ENCODE peak calls at places on chromosomes 1 and 21, in eight cellular contexts. J is upper lobe of right lung, M is foreskin keratinocyte, N is uterus, Q is tibial artery, A is cardiac fibroblast, W is chondrocyte, E is fibroblast of lung. K is an unnamed sample.

GRCh38 chr21:34521561-34521960 is 9.6 kb upstream of the KCNE1 start:
- DNase-seq in N (no peak), W (no peak), M (no peak), A (no peak), E (no peak), J (no peak), Q (no peak), K (no peak)

GRCh38 chr1:110196917-110197782 is 13.0 kb upstream of the KCNC4 start:
- DNase-seq in J (no peak), M (peak), Q (no peak), W (no peak), N (no peak), E (peak), A (peak), K (peak)

GRCh38 chr1:194975913-194976312 is 1632.3 kb downstream of the KCNT2 start:
- DNase-seq in J (no peak), E (peak), M (peak), N (no peak), A (no peak), W (no peak), Q (no peak), K (peak)

GRCh38 chr1:236702995-236703394 is 16.7 kb downstream of the ACTN2 start:
- DNase-seq in J (no peak), Q (no peak), E (no peak), M (no peak), W (no peak), N (no peak), A (no peak), K (no peak)

GRCh38 chr1:236141447-236142357 is 637 bp upstream of the GPR137B start:
- DNase-seq in A (peak), Q (no peak), W (no peak), N (peak), M (peak), J (no peak), E (peak), K (peak)

GRCh38 chr1:160625725-160626498 is 20.9 kb downstream of the SLAMF1 start:
- DNase-seq in E (no peak), W (no peak), J (no peak), A (no peak), Q (no peak), N (no peak), M (no peak), K (no peak)

GRCh38 chr1:31154632-31155215 is 85.0 kb downstream of the NKAIN1 start:
- DNase-seq in A (peak), N (peak), M (peak), Q (peak), J (peak), W (peak), E (peak), K (peak)

GRCh38 chr1:197774691-197775281 is 494 bp downstream of the DENND1B start:
- DNase-seq in A (peak), Q (peak), N (peak), M (peak), E (peak), J (peak), W (peak), K (peak)

GRCh38 chr1:91687452-91687851 is 186.8 kb downstream of the CDC7 start:
- DNase-seq in W (no peak), J (no peak), Q (no peak), E (peak), A (no peak), N (no peak), M (no peak), K (no peak)

GRCh38 chr21:25313891-25314646 is 293.2 kb downstream of the MRPL39 start:
- DNase-seq in M (peak), E (peak), Q (no peak), A (peak), J (no peak), W (no peak), N (no peak), K (peak)

GRCh38 chr1:12643079-12643478 is 806 bp upstream of the AADACL4 start:
- DNase-seq in Q (no peak), J (no peak), E (no peak), A (no peak), N (no peak), W (no peak), M (no peak), K (no peak)
- TF ChIP-seq CTCF in Q (no peak), J (no peak), E (no peak), A (no peak), N (no peak), W (peak), M (no peak), K (no peak)

DNA sequence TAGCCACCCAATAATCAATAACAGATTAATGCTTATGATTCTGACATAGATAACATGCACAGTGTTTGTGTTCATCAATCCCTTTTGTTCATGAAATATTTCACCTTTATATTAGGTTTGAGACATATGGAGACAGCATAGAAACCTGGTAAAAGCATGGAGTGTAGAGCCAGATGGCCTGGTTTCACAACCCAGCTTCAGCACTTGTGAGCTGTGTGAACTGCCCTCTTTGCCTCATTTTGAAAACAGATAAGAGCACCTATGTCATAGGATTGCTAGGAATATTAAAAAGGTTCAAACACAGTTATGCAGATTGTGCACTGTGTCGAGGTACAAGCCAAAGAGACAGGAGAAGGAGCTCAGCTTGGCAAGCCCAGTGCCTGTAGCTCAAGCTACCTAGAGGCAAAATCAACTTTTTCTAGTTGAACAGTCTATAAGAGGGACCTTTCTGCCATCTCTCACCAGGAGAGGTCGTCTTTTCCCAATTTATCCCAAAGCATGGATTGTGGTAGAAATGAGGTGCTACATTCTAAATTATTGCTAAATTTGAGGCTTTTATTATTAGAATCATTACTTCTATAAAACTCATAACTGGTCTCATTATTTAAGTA is 5.0 kb downstream of the CHODL start:
- DNase-seq in M (no peak), Q (no peak), A (no peak), J (no peak), W (no peak), N (no peak), E (no peak), K (peak)
- TF ChIP-seq CTCF in M (peak), Q (no peak), A (no peak), J (no peak), W (peak), N (no peak), E (no peak), K (no peak)

GRCh38 chr1:97929874-97930465 is 9.1 kb upstream of the DPYD start:
- DNase-seq in W (no peak), Q (no peak), E (no peak), M (no peak), J (no peak), N (no peak), A (no peak), K (no peak)

GRCh38 chr1:97934491-97934890 is 13.7 kb upstream of the DPYD start:
- DNase-seq in J (no peak), A (no peak), Q (no peak), N (no peak), W (no peak), E (no peak), M (no peak), K (no peak)

GRCh38 chr1:97925982-97926708 is 5.3 kb upstream of the DPYD start:
- DNase-seq in W (no peak), A (no peak), N (no peak), M (no peak), J (no peak), E (no peak), Q (no peak), K (no peak)

GRCh38 chr1:97925161-97925560 is 4.3 kb upstream of the DPYD start:
- DNase-seq in M (peak), J (no peak), E (no peak), Q (no peak), A (no peak), N (no peak), W (no peak), K (no peak)

GRCh38 chr1:97930472-97930871 is 9.6 kb upstream of the DPYD start:
- DNase-seq in W (no peak), A (no peak), J (no peak), M (no peak), E (no peak), N (no peak), Q (no peak), K (no peak)
- TF ChIP-seq CTCF in W (no peak), A (no peak), J (no peak), M (no peak), E (no peak), N (no peak), Q (no peak), K (no peak)

DNA sequence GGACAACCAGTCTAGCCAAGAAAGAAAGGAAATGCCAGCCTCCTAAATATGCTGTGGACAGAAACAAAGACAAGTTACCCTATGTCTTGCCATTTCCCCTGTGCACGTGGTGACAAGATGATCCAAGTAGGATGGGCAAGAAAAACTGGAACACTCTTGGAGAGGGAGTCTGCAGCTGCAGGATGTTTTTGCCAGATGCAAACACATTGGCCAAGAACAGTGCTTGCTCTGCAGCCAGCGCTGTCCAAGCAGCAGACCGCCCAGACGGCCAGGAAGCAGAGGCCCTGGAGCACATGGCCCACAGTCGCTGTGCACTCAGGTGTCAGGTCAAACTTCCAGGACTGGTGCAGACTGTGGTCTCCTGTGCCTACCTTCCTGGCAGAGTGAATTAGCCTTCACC is 189.3 kb downstream of the SLC35F3 start:
- DNase-seq in E (no peak), M (no peak), W (no peak), J (no peak), N (peak), A (no peak), Q (peak), K (no peak)
- TF ChIP-seq CTCF in E (no peak), M (no peak), W (no peak), J (no peak), N (no peak), A (no peak), Q (no peak), K (no peak)

GRCh38 chr1:189149547-189150375 is 1327.9 kb downstream of the BRINP3 start:
- DNase-seq in E (no peak), W (no peak), J (peak), A (no peak), N (no peak), Q (no peak), M (no peak), K (no peak)
- TF ChIP-seq CTCF in E (no peak), W (no peak), J (no peak), A (no peak), N (no peak), Q (no peak), M (no peak), K (no peak)

GRCh38 chr1:181153634-181153961 is 65.1 kb downstream of the IER5 start:
- DNase-seq in J (no peak), N (no peak), W (no peak), M (no peak), E (no peak), Q (no peak), A (no peak), K (no peak)

GRCh38 chr1:181151378-181152326 is 63.2 kb downstream of the IER5 start:
- DNase-seq in W (no peak), J (no peak), N (peak), E (peak), A (peak), M (no peak), Q (no peak), K (peak)

GRCh38 chr1:181150842-181151241 is 62.3 kb downstream of the IER5 start:
- DNase-seq in M (no peak), A (no peak), J (no peak), N (no peak), E (no peak), Q (no peak), W (no peak), K (no peak)

GRCh38 chr1:181155339-181155738 is 66.8 kb downstream of the IER5 start:
- DNase-seq in W (no peak), M (no peak), E (no peak), A (no peak), Q (no peak), J (no peak), N (no peak), K (no peak)

GRCh38 chr1:181152892-181153633 is 64.6 kb downstream of the IER5 start:
- DNase-seq in N (peak), E (peak), A (peak), M (no peak), Q (peak), W (no peak), J (peak), K (peak)
- TF ChIP-seq CTCF in N (peak), E (peak), A (peak), M (no peak), Q (peak), W (peak), J (peak), K (no peak)